ENCODE peak calls at places on chromosomes 11 and 22, in five cellular contexts. S is H1, Y is HCT116, X is GM12878, P is SK-N-SH. J is an unnamed sample.

GRCh38 chr11:7165911-7166310 is 77.1 kb downstream of the RBMXL2 start:
- DNase-seq in S (no peak), Y (no peak), X (no peak), P (peak), J (peak)

GRCh38 chr11:118939948-118940598 is 14.3 kb upstream of the BCL9L start:
- DNase-seq in S (no peak), Y (no peak), X (no peak), P (peak), J (no peak)

GRCh38 chr22:50483977-50484853 is 2.4 kb upstream of the MIOX start:
- DNase-seq in S (no peak), Y (no peak), X (no peak), P (no peak), J (no peak)

GRCh38 chr11:36195496-36196346 is 93.5 kb downstream of the COMMD9 start:
- DNase-seq in S (no peak), Y (no peak), X (no peak), P (peak), J (no peak)

GRCh38 chr22:20494978-20495860 is at the start of gene KLHL22:
- DNase-seq in S (peak), Y (no peak), X (no peak), P (peak), J (peak)

GRCh38 chr22:16932577-16932976 is 75.4 kb downstream of the GAB4 start:
- DNase-seq in S (no peak), Y (no peak), X (no peak), P (no peak), J (no peak)

GRCh38 chr11:20125927-20126326 is 34.3 kb downstream of the DBX1 start:
- DNase-seq in S (no peak), Y (no peak), X (no peak), P (no peak), J (no peak)

GRCh38 chr11:74437441-74437840 is 29.9 kb downstream of the KCNE3 start:
- DNase-seq in S (no peak), Y (no peak), X (no peak), P (no peak), J (no peak)

GRCh38 chr11:100681064-100681502 is 6.0 kb upstream of the ARHGAP42 start:
- DNase-seq in S (no peak), Y (peak), X (peak), P (no peak), J (no peak)

GRCh38 chr11:114050258-114050927 is 9.1 kb upstream of the ZBTB16 start:
- DNase-seq in S (no peak), Y (no peak), X (no peak), P (no peak), J (no peak)

GRCh38 chr22:49827307-49827852 is 293 bp downstream of the BRD1 start:
- DNase-seq in S (no peak), Y (no peak), X (no peak), P (peak), J (no peak)

GRCh38 chr22:23384451-23384850 is 195.6 kb downstream of the IGLL1 start:
- DNase-seq in S (no peak), Y (no peak), X (no peak), P (no peak), J (no peak)

GRCh38 chr11:66216911-66217310 is 51.5 kb upstream of the RAB1B start:
- DNase-seq in S (no peak), Y (no peak), X (no peak), P (no peak), J (no peak)

GRCh38 chr11:565921-566509 is 5.2 kb downstream of the RASSF7 start:
- DNase-seq in S (no peak), Y (no peak), X (no peak), P (no peak), J (peak)

GRCh38 chr11:106399075-106399500 is 321.6 kb downstream of the AASDHPPT start:
- DNase-seq in S (no peak), Y (peak), X (no peak), P (peak), J (no peak)

GRCh38 chr11:106400949-106401545 is 323.6 kb downstream of the AASDHPPT start:
- DNase-seq in S (no peak), Y (no peak), X (no peak), P (no peak), J (no peak)

GRCh38 chr11:106399624-106400023 is 322.2 kb downstream of the AASDHPPT start:
- DNase-seq in S (no peak), Y (no peak), X (no peak), P (no peak), J (no peak)

GRCh38 chr11:106398396-106399074 is 321.1 kb downstream of the AASDHPPT start:
- DNase-seq in S (no peak), Y (no peak), X (no peak), P (no peak), J (no peak)

DNA sequence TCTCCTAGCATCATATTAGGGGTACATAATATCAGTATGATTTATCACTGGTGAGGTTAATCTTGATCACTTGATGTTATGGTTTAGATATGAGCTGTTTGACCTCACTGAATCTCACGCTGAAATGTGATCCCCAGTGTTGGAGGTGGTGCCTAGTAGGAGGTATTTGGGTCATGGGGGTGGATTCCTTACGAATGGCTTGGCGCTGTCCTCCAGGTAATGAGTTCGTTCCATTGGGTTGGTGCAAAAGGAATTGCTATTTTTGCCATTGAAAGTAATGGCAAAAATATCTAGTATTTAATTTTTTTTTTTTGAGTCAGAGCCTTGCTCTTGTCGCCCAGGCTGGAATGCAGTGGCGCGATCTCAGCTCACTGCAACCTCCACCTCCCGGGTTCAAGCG is 326.3 kb downstream of the AASDHPPT start:
- DNase-seq in S (no peak), Y (no peak), X (no peak), P (no peak), J (no peak)
- TF ChIP-seq JUND in S (no peak), Y (no peak), X (no peak), P (no peak), J (no peak)

GRCh38 chr11:30282289-30282631 is 40.6 kb upstream of the ARL14EP start:
- DNase-seq in S (no peak), Y (no peak), X (peak), P (no peak), J (no peak)
- TF ChIP-seq JUND in S (no peak), Y (no peak), X (no peak), P (no peak), J (no peak)

GRCh38 chr11:56706486-56706885 is 7.6 kb downstream of the OR9G1 start:
- DNase-seq in S (no peak), Y (no peak), X (no peak), P (no peak), J (no peak)
- TF ChIP-seq JUND in S (no peak), Y (no peak), X (no peak), P (no peak), J (no peak)

DNA sequence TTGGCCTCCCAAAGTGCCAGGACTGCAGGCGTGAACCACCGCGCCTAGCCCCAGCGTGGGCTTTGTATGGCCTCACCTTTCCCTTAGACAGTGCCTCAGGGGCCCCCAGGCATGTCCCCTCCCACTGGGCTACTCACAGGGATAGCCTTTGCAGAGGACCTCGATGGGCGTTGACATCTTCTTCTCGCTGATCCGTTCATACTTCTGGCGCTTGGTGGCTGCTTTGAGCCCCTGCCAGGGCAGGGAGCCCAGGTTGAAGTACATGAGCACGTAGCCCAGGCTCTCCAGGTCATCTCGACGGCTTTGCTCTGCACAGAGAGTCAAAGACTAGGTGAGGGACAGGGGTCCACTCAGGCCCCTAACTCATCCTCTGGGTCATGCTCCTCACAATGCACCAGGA is 17.5 kb downstream of the CSNK1E start:
- DNase-seq in S (no peak), Y (no peak), X (no peak), P (no peak), J (no peak)
- TF ChIP-seq JUND in S (no peak), Y (no peak), X (no peak), P (no peak), J (no peak)

DNA sequence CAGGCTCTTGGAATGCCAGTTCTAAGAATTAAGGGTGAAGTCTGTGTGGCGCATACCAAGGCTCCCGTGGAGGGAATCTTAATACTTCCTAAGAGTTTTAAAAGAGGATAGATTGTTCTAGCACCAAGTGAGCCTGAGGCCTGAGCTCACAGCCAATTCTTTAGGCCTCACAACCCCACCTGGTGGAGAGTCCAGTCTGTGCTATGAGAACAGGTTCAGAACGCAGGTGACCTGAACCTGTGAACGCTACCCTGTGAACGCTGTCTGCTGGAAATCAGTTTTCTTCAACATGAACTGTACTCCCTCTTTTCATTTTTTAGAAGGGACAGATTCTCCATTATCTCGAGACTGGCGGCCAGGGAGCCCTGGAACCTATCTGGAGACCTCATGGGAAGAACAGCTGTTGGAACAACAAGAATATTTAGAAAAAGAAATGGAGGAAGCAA is 43.2 kb upstream of the DLAT start:
- DNase-seq in S (peak), Y (peak), X (peak), P (peak), J (peak)
- TF ChIP-seq JUND in S (no peak), Y (no peak), X (no peak), P (no peak), J (no peak)

DNA sequence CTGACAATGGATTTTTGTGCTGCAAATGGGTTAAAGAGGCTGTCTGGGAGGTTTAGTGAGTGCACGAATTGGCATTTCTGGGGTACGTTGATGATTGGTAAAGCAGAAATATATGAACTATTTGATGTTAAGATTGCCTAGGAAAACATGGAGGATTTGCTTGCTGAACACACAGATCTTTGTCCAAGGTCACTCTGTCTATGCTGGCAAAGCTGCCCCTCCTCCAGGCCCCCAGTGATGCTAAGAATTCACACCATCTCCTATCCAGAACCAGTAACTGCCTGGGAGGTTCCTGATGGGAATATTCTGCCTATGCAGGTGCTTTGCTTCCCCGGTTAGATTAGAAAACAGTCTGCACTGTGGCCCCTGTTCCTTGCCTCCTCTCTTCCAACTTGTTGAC is 5.8 kb downstream of the MTNR1B start:
- DNase-seq in S (no peak), Y (no peak), X (no peak), P (no peak), J (no peak)
- TF ChIP-seq JUND in S (no peak), Y (no peak), X (no peak), P (no peak), J (no peak)

J was measured in T47D.